ENCODE peak calls at places on chromosomes 13 and 19, in eight cellular contexts. N, Z, L, D, G, B, H and K are unnamed samples.

GRCh38 chr13:113625965-113626661 is 31.9 kb downstream of the ATP4B start:
- DNase-seq in Z (peak; percentile 54), D (no peak), G (no peak), B (no peak), L (no peak), H (no peak), N (no peak), K (no peak)

GRCh38 chr13:100922599-100922998 is 248.0 kb upstream of the TMTC4 start:
- DNase-seq in L (no peak), G (no peak), Z (no peak), H (no peak), B (peak; percentile 4), D (no peak), N (no peak), K (no peak)

GRCh38 chr19:5046339-5047039 is 77.6 kb downstream of the KDM4B start:
- DNase-seq in B (no peak), G (no peak), N (no peak), D (no peak), Z (peak; percentile 87), L (no peak), H (peak; percentile 93), K (no peak)

GRCh38 chr19:7356899-7357627 is 8.3 kb downstream of the ARHGEF18 start:
- DNase-seq in G (no peak), N (no peak), D (no peak), B (no peak), L (no peak), H (no peak), Z (no peak), K (no peak)

GRCh38 chr19:45569619-45570421 is 14.8 kb downstream of the OPA3 start:
- DNase-seq in G (peak; percentile 46), H (no peak), L (no peak), B (peak; percentile 61), D (no peak), Z (no peak), N (no peak), K (peak; percentile 44)

GRCh38 chr13:29743229-29743786 is 107.1 kb downstream of the UBL3 start:
- DNase-seq in G (no peak), B (peak; percentile 63), D (no peak), H (no peak), N (no peak), L (no peak), Z (peak; percentile 68), K (no peak)

GRCh38 chr19:2482354-2483038 is 6.6 kb downstream of the GADD45B start:
- DNase-seq in Z (no peak), D (no peak), B (no peak), G (no peak), L (no peak), H (no peak), N (no peak), K (no peak)

GRCh38 chr19:43675269-43675879 is 5.4 kb upstream of the PLAUR start:
- DNase-seq in L (no peak), Z (peak; percentile 95), G (no peak), D (no peak), N (no peak), H (no peak), B (peak; percentile 61), K (no peak)

GRCh38 chr19:33797821-33798633 is 1.4 kb downstream of the KCTD15 start:
- DNase-seq in H (no peak), B (no peak), L (no peak), N (no peak), G (no peak), D (no peak), Z (no peak), K (no peak)

GRCh38 chr13:114118763-114119123 is 13.7 kb downstream of the RASA3 start:
- DNase-seq in B (peak; percentile 48), H (no peak), G (no peak), L (no peak), Z (peak; percentile 66), D (no peak), N (no peak), K (no peak)